ENCODE peak calls at places on chromosomes 16 and 17, in eight cellular contexts. T is GM13976; I is NCI-H2171; F is stimulated activated CD4-positive, alpha-beta T cell treated with anti-CD3 and anti-CD28 coated beads, Interleukin-12 subunit alpha, Interleukin-12 subunit beta, amount 100 ng/mL, for 24 hours; B is head of caudate nucleus; C is nephron progenitor cell; Z is lower leg skin; R is NCI-H2081. W is an unnamed sample.

GRCh38 chr16:3091551-3091950 is 7.5 kb downstream of the ZSCAN10 start:
- DNase-seq in T (no peak), I (no peak), F (no peak), B (no peak), C (no peak), Z (no peak), R (no peak), W (no peak)

GRCh38 chr17:64328875-64329405 is 61.7 kb downstream of the PECAM1 start:
- DNase-seq in T (no peak), I (no peak), F (no peak), B (no peak), C (no peak), Z (no peak), R (no peak), W (no peak)

GRCh38 chr17:46831573-46832305 is 13.2 kb upstream of the WNT3 start:
- DNase-seq in T (no peak), I (no peak), F (no peak), B (no peak), C (no peak), Z (no peak), R (no peak), W (no peak)

GRCh38 chr16:66481943-66482390 is 54.9 kb downstream of the BEAN1 start:
- DNase-seq in T (no peak), I (no peak), F (no peak), B (peak), C (no peak), Z (peak), R (no peak), W (no peak)

GRCh38 chr17:48575066-48575582 is 3.0 kb downstream of the HOXB4 start:
- DNase-seq in T (no peak), I (no peak), F (no peak), B (no peak), C (no peak), Z (no peak), R (peak), W (no peak)

GRCh38 chr17:511001-511690 is 158.5 kb upstream of the RPH3AL start:
- DNase-seq in T (no peak), I (no peak), F (no peak), B (no peak), C (no peak), Z (no peak), R (no peak), W (no peak)

GRCh38 chr16:73053379-73054130 is 5.6 kb upstream of the ZFHX3 start:
- DNase-seq in T (no peak), I (no peak), F (no peak), B (peak), C (no peak), Z (no peak), R (no peak), W (no peak)

GRCh38 chr16:89402962-89403361 is 87.4 kb downstream of the ANKRD11 start:
- DNase-seq in T (no peak), I (no peak), F (no peak), B (no peak), C (no peak), Z (no peak), R (no peak), W (no peak)

GRCh38 chr17:48997103-48997826 is at the start of gene IGF2BP1:
- DNase-seq in T (peak), I (no peak), F (no peak), B (no peak), C (peak), Z (peak), R (no peak), W (no peak)

GRCh38 chr17:4405699-4406098 is 28.0 kb upstream of the SPNS3 start:
- DNase-seq in T (no peak), I (no peak), F (no peak), B (no peak), C (no peak), Z (no peak), R (no peak), W (no peak)

GRCh38 chr16:69859105-69859969 is 91.8 kb upstream of the CLEC18A start:
- DNase-seq in T (peak), I (peak), F (no peak), B (peak), C (peak), Z (no peak), R (no peak), W (no peak)

GRCh38 chr16:27431773-27432599 is 30.0 kb downstream of the IL21R start:
- DNase-seq in T (peak), I (no peak), F (no peak), B (peak), C (no peak), Z (peak), R (no peak), W (no peak)

GRCh38 chr16:57725976-57726375 is 9.6 kb upstream of the KATNB1 start:
- DNase-seq in T (no peak), I (no peak), F (no peak), B (no peak), C (no peak), Z (no peak), R (no peak), W (no peak)

GRCh38 chr17:50079334-50080095 is 15.6 kb upstream of the PDK2 start:
- DNase-seq in T (no peak), I (peak), F (peak), B (no peak), C (no peak), Z (peak), R (no peak), W (no peak)

GRCh38 chr17:45270828-45271418 is 9.0 kb upstream of the SPATA32 start:
- DNase-seq in T (no peak), I (no peak), F (peak), B (no peak), C (peak), Z (no peak), R (peak), W (no peak)

GRCh38 chr17:67588326-67588725 is 129.4 kb upstream of the NOL11 start:
- DNase-seq in T (no peak), I (no peak), F (no peak), B (no peak), C (no peak), Z (peak), R (no peak), W (no peak)

GRCh38 chr17:39177256-39177655 is 11.3 kb upstream of the ARL5C start:
- DNase-seq in T (no peak), I (no peak), F (no peak), B (no peak), C (peak), Z (no peak), R (no peak), W (no peak)

GRCh38 chr17:807146-808002 is 25.2 kb downstream of the MRM3 start:
- DNase-seq in T (no peak), I (no peak), F (no peak), B (no peak), C (no peak), Z (no peak), R (no peak), W (no peak)

GRCh38 chr16:88999457-89000206 is 22.6 kb upstream of the CBFA2T3 start:
- DNase-seq in T (no peak), I (no peak), F (peak), B (no peak), C (no peak), Z (no peak), R (no peak), W (no peak)

GRCh38 chr17:72592242-72592966 is 471.6 kb downstream of the SOX9 start:
- DNase-seq in T (peak), I (peak), F (peak), B (peak), C (peak), Z (peak), R (peak), W (peak)

GRCh38 chr17:867896-868489 is 85.8 kb downstream of the MRM3 start:
- DNase-seq in T (no peak), I (no peak), F (no peak), B (no peak), C (no peak), Z (no peak), R (no peak), W (no peak)

GRCh38 chr17:28718317-28718672 is 627 bp upstream of the RAB34 start:
- DNase-seq in T (no peak), I (peak), F (no peak), B (no peak), C (peak), Z (no peak), R (no peak), W (no peak)